ENCODE peak calls at places on chromosomes 1 and 21, in seven cellular contexts. H is GM23338; D is effector memory CD4-positive, alpha-beta T cell; X is amniotic stem cell; E is activated CD4-positive, CD25-positive, alpha-beta regulatory T cell; N is T-cell; I is NB4. A is an unnamed sample.
A peak's percentile ranks its signal among the peaks of the same experiment; 100 is the strongest.

GRCh38 chr1:47661065-47661464 is 223.2 kb downstream of the FOXD2 start:
- DNase-seq in I (no peak), D (no peak), N (no peak), H (no peak), E (no peak), X (no peak), A (no peak)

GRCh38 chr1:209416009-209416408 is 167.5 kb upstream of the CAMK1G start:
- DNase-seq in H (no peak), I (no peak), X (no peak), E (no peak), N (no peak), D (no peak), A (no peak)

GRCh38 chr1:61746768-61747167 is 4.5 kb downstream of the PATJ start:
- DNase-seq in N (no peak), E (no peak), H (no peak), I (no peak), D (no peak), X (no peak), A (no peak)

GRCh38 chr1:184838374-184838995 is 83.8 kb upstream of the EDEM3 start:
- DNase-seq in D (no peak), X (peak; percentile 80), E (no peak), N (no peak), I (peak; percentile 82), H (no peak), A (no peak)

GRCh38 chr1:94741956-94742355 is 78.2 kb upstream of the SLC44A3 start:
- DNase-seq in I (no peak), D (no peak), N (no peak), E (no peak), H (no peak), X (no peak), A (no peak)

GRCh38 chr1:31701137-31701736 is 2.6 kb downstream of the COL16A1 start:
- DNase-seq in E (no peak), H (no peak), N (no peak), I (peak; percentile 85), X (peak; percentile 66), D (no peak), A (no peak)

GRCh38 chr1:113677250-113678158 is 81.8 kb downstream of the PHTF1 start:
- DNase-seq in D (no peak), E (no peak), X (peak; percentile 32), N (no peak), H (peak; percentile 74), I (peak; percentile 58), A (peak; percentile 44)

GRCh38 chr1:51061231-51061943 is 40.6 kb upstream of the C1orf185 start:
- DNase-seq in H (no peak), N (no peak), D (no peak), I (no peak), E (no peak), X (no peak), A (no peak)

GRCh38 chr1:115463347-115463746 is 125.3 kb upstream of the NGF start:
- DNase-seq in I (no peak), H (no peak), X (no peak), N (no peak), E (no peak), D (no peak), A (no peak)

GRCh38 chr1:182392045-182393028 is 747 bp upstream of the GLUL start:
- DNase-seq in H (peak; percentile 81), D (no peak), N (no peak), E (no peak), I (peak; percentile 90), X (no peak), A (no peak)

GRCh38 chr21:24310780-24311179 is 1296.5 kb downstream of the MRPL39 start:
- DNase-seq in H (no peak), E (no peak), D (no peak), I (no peak), X (no peak), N (no peak), A (no peak)

GRCh38 chr1:186722711-186723309 is 42.6 kb upstream of the PTGS2 start:
- DNase-seq in D (no peak), X (peak; percentile 7), E (no peak), H (peak; percentile 80), I (peak; percentile 49), N (no peak), A (peak; percentile 51)

GRCh38 chr1:37994886-37995566 is 5.2 kb upstream of the SF3A3 start:
- DNase-seq in H (peak; percentile 30), D (no peak), I (no peak), N (no peak), E (no peak), X (no peak), A (no peak)

GRCh38 chr1:172630060-172630818 is 28.7 kb upstream of the FASLG start:
- DNase-seq in N (no peak), X (no peak), I (peak; percentile 74), H (no peak), D (no peak), E (no peak), A (no peak)

GRCh38 chr1:223135176-223135575 is 7.9 kb downstream of the TLR5 start:
- DNase-seq in I (no peak), N (no peak), E (no peak), X (peak; percentile 16), D (no peak), H (no peak), A (no peak)

GRCh38 chr1:89757532-89757931 is 63.3 kb upstream of the LRRC8D start:
- DNase-seq in N (peak; percentile 36), H (no peak), D (no peak), X (no peak), I (peak; percentile 99), E (no peak), A (no peak)

GRCh38 chr1:242534753-242535152 is 10.3 kb upstream of the PLD5 start:
- DNase-seq in D (no peak), H (no peak), X (no peak), N (no peak), I (no peak), E (no peak), A (no peak)